ENCODE peak calls at places on chromosomes 4 and X, in ten cellular contexts. W, Y, R, M, U, A, V, Q, H and F are unnamed samples.

GRCh38 chr4:64682946-64683345 is 273.7 kb upstream of the TECRL start:
- DNase-seq in V (no peak), Q (no peak), R (no peak), W (no peak), H (no peak), U (no peak), A (no peak), M (no peak), Y (no peak), F (no peak)

GRCh38 chrX:128781506-128781905 is 729.3 kb upstream of the ACTRT1 start:
- DNase-seq in W (peak), R (no peak), Y (peak), A (peak), H (peak), V (peak), U (no peak), Q (no peak), M (no peak), F (no peak)

GRCh38 chr4:134089885-134090284 is 111.7 kb downstream of the PABPC4L start:
- DNase-seq in U (no peak), H (no peak), V (no peak), Q (peak), M (no peak), W (no peak), Y (no peak), R (no peak), A (no peak), F (no peak)

GRCh38 chr4:54657556-54658313 is at the start of gene KIT:
- DNase-seq in M (no peak), W (peak), V (no peak), Q (peak), Y (peak), R (peak), U (peak), A (peak), H (peak), F (peak)

GRCh38 chr4:71732706-71733105 is 51.2 kb downstream of the GC start:
- DNase-seq in H (no peak), M (no peak), V (peak), R (peak), W (no peak), A (no peak), U (peak), Y (no peak), Q (peak), F (no peak)

GRCh38 chr4:76388160-76388908 is 32.6 kb downstream of the CCDC158 start:
- DNase-seq in U (no peak), R (peak), Y (no peak), V (no peak), H (no peak), M (no peak), Q (no peak), A (no peak), W (no peak), F (no peak)

GRCh38 chr4:158280856-158281255 is 70.6 kb downstream of the TMEM144 start:
- DNase-seq in H (no peak), W (no peak), R (no peak), V (no peak), Q (no peak), M (no peak), A (no peak), Y (no peak), U (peak), F (no peak)

GRCh38 chr4:1214101-1215095 is 34.5 kb downstream of the CTBP1 start:
- DNase-seq in M (no peak), W (no peak), Y (no peak), Q (no peak), H (no peak), V (no peak), U (no peak), R (no peak), A (no peak), F (no peak)

GRCh38 chr4:115272185-115272584 is 158.8 kb upstream of the NDST4 start:
- DNase-seq in V (no peak), M (no peak), H (no peak), U (no peak), R (no peak), A (no peak), Y (no peak), W (no peak), Q (no peak), F (no peak)

GRCh38 chr4:158906073-158906472 is 137.2 kb downstream of the FNIP2 start:
- DNase-seq in U (no peak), Q (no peak), M (no peak), H (no peak), V (peak), A (no peak), R (no peak), Y (no peak), W (no peak), F (no peak)

GRCh38 chr4:56026596-56026995 is 77.9 kb downstream of the CEP135 start:
- DNase-seq in Q (peak), V (no peak), M (no peak), U (no peak), A (no peak), Y (no peak), H (no peak), W (no peak), R (peak), F (no peak)

GRCh38 chrX:13468096-13468495 is 101.3 kb upstream of the EGFL6 start:
- DNase-seq in Y (no peak), W (no peak), H (no peak), U (no peak), R (no peak), A (no peak), M (no peak), V (no peak), Q (no peak), F (no peak)

GRCh38 chrX:74419861-74420193 is 1.5 kb upstream of the SLC16A2 start:
- DNase-seq in M (no peak), Q (peak), Y (peak), U (no peak), R (no peak), H (no peak), W (no peak), V (no peak), A (no peak), F (peak)

GRCh38 chr4:86098691-86099090 is 261.2 kb downstream of the MAPK10 start:
- DNase-seq in R (no peak), W (no peak), U (no peak), Q (no peak), H (no peak), V (no peak), Y (no peak), A (no peak), M (no peak), F (no peak)

GRCh38 chr4:48943387-48943786 is 36.8 kb upstream of the OCIAD2 start:
- DNase-seq in A (no peak), V (peak), H (no peak), Y (no peak), M (no peak), R (no peak), U (no peak), Q (peak), W (no peak), F (no peak)

GRCh38 chrX:35664838-35665237 is 133.3 kb upstream of the MAGEB16 start:
- DNase-seq in W (no peak), A (no peak), Y (no peak), M (no peak), V (no peak), R (no peak), U (no peak), H (no peak), Q (no peak), F (no peak)

GRCh38 chrX:115679460-115679859 is 118.5 kb downstream of the PLS3 start:
- DNase-seq in R (peak), Y (no peak), A (no peak), W (peak), V (no peak), Q (peak), H (no peak), M (peak), U (peak), F (no peak)